ENCODE peak calls at places on chromosome 11, in eight cellular contexts. X is uterus, P is GM12891, K is HCT116, N is H1, Z is esophagus squamous epithelium, J is body of pancreas, R is adrenal gland. C is an unnamed sample.
A peak's percentile ranks its signal among the peaks of the same experiment; 100 is the strongest.

GRCh38 chr11:35260342-35260985 is 121.5 kb downstream of the CD44 start:
- DNase-seq in Z (no peak), X (no peak), K (no peak), N (no peak), J (no peak), R (no peak), P (no peak), C (no peak)

GRCh38 chr11:95592455-95592854 is 197.1 kb downstream of the FAM76B start:
- DNase-seq in Z (no peak), K (no peak), X (peak; percentile 16), P (no peak), J (no peak), N (no peak), R (no peak), C (no peak)

GRCh38 chr11:87251560-87251959 is 213.8 kb downstream of the TMEM135 start:
- DNase-seq in K (no peak), X (no peak), P (no peak), R (no peak), N (no peak), J (no peak), Z (no peak), C (no peak)

GRCh38 chr11:70721006-70721405 is 322.7 kb downstream of the CTTN start:
- DNase-seq in X (no peak), J (no peak), P (no peak), K (no peak), N (no peak), R (no peak), Z (no peak), C (no peak)

GRCh38 chr11:120793150-120793549 is 230.8 kb upstream of the TBCEL start:
- DNase-seq in P (no peak), R (no peak), Z (no peak), J (no peak), N (no peak), K (no peak), X (no peak), C (no peak)

GRCh38 chr11:10477690-10478046 is 22.6 kb downstream of the AMPD3 start:
- DNase-seq in K (no peak), X (no peak), N (no peak), Z (no peak), J (no peak), P (no peak), R (peak; percentile 11), C (no peak)

GRCh38 chr11:36354221-36355003 is 58.3 kb downstream of the PRR5L start:
- DNase-seq in R (no peak), K (no peak), N (no peak), X (no peak), P (no peak), Z (no peak), J (no peak), C (no peak)

GRCh38 chr11:34161812-34162506 is 56.5 kb downstream of the NAT10 start:
- DNase-seq in J (no peak), K (no peak), Z (no peak), X (no peak), N (no peak), R (peak; percentile 93), P (no peak), C (peak; percentile 28)

GRCh38 chr11:112795142-112795815 is 165.9 kb upstream of the NCAM1 start:
- DNase-seq in K (peak; percentile 38), P (no peak), X (peak; percentile 53), R (peak; percentile 57), N (peak; percentile 29), J (peak; percentile 62), Z (no peak), C (peak; percentile 35)

GRCh38 chr11:128500488-128500887 is 86.9 kb downstream of the ETS1 start:
- DNase-seq in X (no peak), J (no peak), K (no peak), P (no peak), Z (no peak), R (no peak), N (no peak), C (no peak)

GRCh38 chr11:128502736-128503135 is 84.6 kb downstream of the ETS1 start:
- DNase-seq in Z (no peak), K (no peak), R (no peak), X (no peak), P (no peak), J (no peak), N (no peak), C (no peak)

GRCh38 chr11:128501008-128501407 is 86.3 kb downstream of the ETS1 start:
- DNase-seq in R (no peak), N (no peak), K (no peak), P (no peak), X (no peak), J (no peak), Z (no peak), C (no peak)

GRCh38 chr11:128503231-128503991 is 83.9 kb downstream of the ETS1 start:
- DNase-seq in X (no peak), N (no peak), K (no peak), P (no peak), R (no peak), J (no peak), Z (no peak), C (no peak)

DNA sequence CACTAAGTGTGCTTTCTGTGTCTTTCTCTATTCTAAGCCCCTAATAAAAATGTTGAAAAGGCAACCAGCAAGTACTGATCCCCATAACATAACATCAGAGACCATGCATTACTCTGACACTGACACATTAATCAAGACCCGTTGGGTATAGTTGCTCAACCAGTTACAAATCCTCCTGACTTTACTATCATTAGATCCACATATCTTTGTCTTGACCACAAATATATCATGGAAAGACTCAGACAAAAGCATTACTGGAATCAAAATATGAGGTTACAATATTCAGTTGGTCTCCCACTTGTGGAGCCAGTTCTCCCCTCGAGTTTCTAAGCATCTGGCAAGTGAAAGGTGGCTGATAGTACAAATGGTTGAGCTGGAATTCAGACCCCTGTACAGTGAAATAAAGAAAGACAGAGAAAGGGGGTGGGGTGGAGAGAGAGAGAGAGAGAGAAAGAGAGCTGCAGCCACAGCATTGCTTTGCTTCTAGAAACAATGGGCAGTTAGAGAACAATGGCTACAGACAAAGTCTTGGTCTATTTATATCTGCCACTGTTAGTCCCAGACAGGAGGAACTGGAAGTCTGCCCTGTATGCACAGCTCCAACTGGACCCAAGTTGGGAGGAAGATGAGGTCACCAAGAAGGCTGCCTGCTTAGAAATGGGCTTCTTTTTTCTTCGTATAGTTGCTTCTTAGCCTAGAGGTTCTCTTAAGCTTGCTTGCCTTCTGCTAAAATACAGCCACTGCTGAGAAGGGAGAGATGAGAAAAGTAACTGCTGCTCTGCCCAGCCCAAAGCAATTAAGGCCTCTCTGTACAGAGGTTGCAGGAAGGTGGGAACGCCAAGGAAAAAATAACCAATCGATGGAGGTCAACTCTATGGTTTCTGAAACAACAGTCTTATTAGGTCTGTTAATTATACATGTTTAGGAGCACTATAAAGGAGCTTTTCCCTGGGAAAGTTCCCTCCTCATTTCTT is 85.5 kb downstream of the ETS1 start:
- DNase-seq in K (no peak), J (peak; percentile 68), R (peak; percentile 58), P (no peak), Z (no peak), X (no peak), N (no peak), C (no peak)
- TF ChIP-seq POLR2A in K (no peak), J (no peak), R (peak; percentile 9), P (no peak), Z (no peak), X (no peak), N (no peak), C (no peak)

DNA sequence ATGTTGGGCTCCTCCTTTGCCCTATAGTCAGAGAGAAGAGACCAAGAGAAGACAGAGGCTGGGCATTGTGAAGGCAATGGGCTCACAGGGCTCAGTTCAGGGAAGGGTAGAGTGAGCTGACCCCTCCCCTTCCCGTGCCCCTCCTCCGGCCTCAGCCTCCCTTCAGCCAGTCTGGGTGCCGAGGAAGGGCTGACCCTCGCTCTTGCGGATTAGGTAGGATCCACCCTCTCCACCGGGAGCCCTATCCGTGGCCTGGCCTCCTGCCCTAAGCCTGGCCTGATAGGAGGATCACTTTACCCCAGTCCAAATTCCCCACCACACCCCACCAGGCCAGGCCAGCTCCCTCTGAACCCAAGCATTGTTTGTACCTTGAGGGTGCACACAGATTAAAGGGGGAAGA is 1.8 kb upstream of the PPP1R14B start:
- DNase-seq in J (no peak), X (no peak), N (no peak), K (no peak), Z (no peak), R (no peak), P (no peak), C (no peak)
- TF ChIP-seq POLR2A in J (no peak), X (no peak), N (no peak), K (no peak), Z (no peak), R (no peak), P (no peak), C (no peak)

GRCh38 chr11:57712256-57713150 is at the start of gene TMX2:
- DNase-seq in J (peak; percentile 96), R (peak; percentile 95), X (peak; percentile 95), P (peak; percentile 71), N (peak; percentile 90), Z (peak; percentile 77), K (peak; percentile 99), C (peak; percentile 99)
- TF ChIP-seq POLR2A in J (peak; percentile 35), R (no peak), X (peak; percentile 32), P (peak; percentile 70), N (peak; percentile 80), Z (peak; percentile 56), K (peak; percentile 2), C (peak; percentile 89)

GRCh38 chr11:702731-703461 is 3.1 kb upstream of the EPS8L2 start:
- DNase-seq in P (no peak), Z (no peak), J (peak; percentile 87), K (no peak), N (no peak), X (no peak), R (no peak), C (no peak)
- TF ChIP-seq POLR2A in P (no peak), Z (no peak), J (no peak), K (no peak), N (no peak), X (no peak), R (no peak), C (no peak)